ENCODE peak calls at places on chromosomes 1 and 21, in six cellular contexts. E is GM12865; Z is CD4-positive, alpha-beta T cell; T is T-helper 9 cell; U is 8988T; S is iris pigment epithelial cell. D is an unnamed sample.

GRCh38 chr1:185654199-185654951 is 79.8 kb upstream of the HMCN1 start:
- DNase-seq in T (no peak), S (peak; percentile 95), U (no peak), E (no peak), Z (no peak), D (no peak)

GRCh38 chr1:6027591-6027990 is 18.1 kb upstream of the KCNAB2 start:
- DNase-seq in U (no peak), S (no peak), E (peak; percentile 37), Z (no peak), T (no peak), D (no peak)

GRCh38 chr1:234478152-234478480 is 863 bp downstream of the TARBP1 start:
- DNase-seq in Z (peak; percentile 66), E (peak; percentile 87), T (peak; percentile 52), U (peak; percentile 43), S (peak; percentile 49), D (peak; percentile 78)

GRCh38 chr1:207259391-207259790 is 62.1 kb upstream of the CD55 start:
- DNase-seq in U (peak; percentile 9), E (peak; percentile 3), T (no peak), Z (no peak), S (peak; percentile 59), D (peak; percentile 51)

GRCh38 chr1:208243851-208244583 is at the start of gene PLXNA2:
- DNase-seq in E (peak; percentile 54), T (peak; percentile 46), Z (peak; percentile 47), U (peak; percentile 52), S (peak; percentile 75), D (peak; percentile 86)

GRCh38 chr1:228009828-228010775 is 3.3 kb downstream of the WNT3A start:
- DNase-seq in Z (no peak), U (peak; percentile 21), S (no peak), T (no peak), E (peak; percentile 54), D (no peak)

GRCh38 chr21:36478941-36479340 is 981 bp downstream of the CLDN14 start:
- DNase-seq in U (no peak), E (no peak), S (peak; percentile 34), Z (no peak), T (no peak), D (no peak)

GRCh38 chr1:42816600-42817439 is at the start of the genes ERMAP and SVBP:
- DNase-seq in U (peak; percentile 65), S (peak; percentile 77), T (peak; percentile 97), Z (peak; percentile 96), E (peak; percentile 93), D (peak; percentile 94)

GRCh38 chr1:42529724-42530161 is 66.7 kb downstream of the CCDC30 start:
- DNase-seq in E (no peak), U (no peak), T (no peak), Z (no peak), S (peak; percentile 62), D (peak; percentile 84)

GRCh38 chr1:110150330-110151174 is at the start of gene SLC6A17:
- DNase-seq in U (no peak), E (peak; percentile 20), T (no peak), Z (no peak), S (peak; percentile 62), D (no peak)

GRCh38 chr21:39454949-39455668 is 3.3 kb downstream of the SH3BGR start:
- DNase-seq in Z (no peak), U (no peak), S (no peak), T (no peak), E (no peak), D (no peak)

GRCh38 chr1:109112056-109112651 is 1.8 kb upstream of the ELAPOR1 start:
- DNase-seq in Z (no peak), U (no peak), S (peak; percentile 41), T (no peak), E (peak; percentile 39), D (peak; percentile 84)

GRCh38 chr1:143720087-143721023 is 251.4 kb downstream of the FAM72C start:
- DNase-seq in E (no peak), Z (no peak), U (no peak), S (no peak), T (no peak), D (peak; percentile 72)

GRCh38 chr1:72946901-72947505 is 664.7 kb upstream of the NEGR1 start:
- DNase-seq in E (no peak), T (no peak), U (no peak), S (peak; percentile 3), Z (no peak), D (no peak)

GRCh38 chr1:27179373-27179772 is 24.4 kb upstream of the SLC9A1 start:
- DNase-seq in U (no peak), S (peak; percentile 46), Z (no peak), T (no peak), E (no peak), D (no peak)

GRCh38 chr1:151620286-151620685 is 8.4 kb downstream of the SNX27 start:
- DNase-seq in Z (no peak), S (peak; percentile 74), E (peak; percentile 35), U (no peak), T (no peak), D (peak; percentile 38)

GRCh38 chr1:218412181-218412580 is 67.0 kb downstream of the TGFB2 start:
- DNase-seq in U (no peak), T (no peak), Z (no peak), S (peak; percentile 57), E (no peak), D (no peak)

GRCh38 chr1:19706136-19706535 is 41.5 kb downstream of the HTR6 start:
- DNase-seq in U (no peak), S (no peak), T (no peak), E (no peak), Z (no peak), D (no peak)

GRCh38 chr1:69523032-69523431 is 44.7 kb upstream of the LRRC7 start:
- DNase-seq in U (no peak), E (no peak), S (peak; percentile 41), Z (no peak), T (no peak), D (peak; percentile 87)

GRCh38 chr1:245965398-245965797 is 541.7 kb downstream of the SMYD3 start:
- DNase-seq in E (no peak), U (no peak), S (no peak), T (no peak), Z (no peak), D (no peak)

GRCh38 chr1:24289937-24290595 is 29.1 kb upstream of the GRHL3 start:
- DNase-seq in Z (no peak), S (peak; percentile 73), U (no peak), T (no peak), E (no peak), D (no peak)

GRCh38 chr21:37166733-37167132 is 93.7 kb downstream of the TTC3 start:
- DNase-seq in Z (no peak), U (no peak), E (peak; percentile 50), T (no peak), S (no peak), D (peak; percentile 73)